ENCODE peak calls at places on chromosome 19, in five cellular contexts. Z is CD4-positive, alpha-beta T cell; T is progenitor cell of endocrine pancreas; U is fibroblast of pulmonary artery; E is DMS53. X is an unnamed sample.

GRCh38 chr19:13778398-13778797 is 4.1 kb downstream of the C19orf53 start:
- DNase-seq in E (no peak), T (no peak), Z (no peak), U (no peak), X (no peak)

GRCh38 chr19:58559275-58560006 is 1.0 kb upstream of the UBE2M start:
- DNase-seq in T (peak; percentile 74), U (peak; percentile 92), E (no peak), Z (peak; percentile 64), X (peak; percentile 94)

GRCh38 chr19:1232652-1233360 is 5.0 kb downstream of the CBARP start:
- DNase-seq in U (peak; percentile 69), E (no peak), Z (no peak), T (no peak), X (peak; percentile 72)

GRCh38 chr19:12833747-12834417 is 497 bp downstream of the RTBDN start:
- DNase-seq in Z (no peak), E (peak; percentile 79), T (peak; percentile 23), U (no peak), X (peak; percentile 12)

GRCh38 chr19:10069046-10069445 is 17.1 kb upstream of the SHFL start:
- DNase-seq in Z (no peak), E (no peak), T (no peak), U (no peak), X (no peak)

GRCh38 chr19:35718345-35719041 is 690 bp downstream of the KMT2B start:
- DNase-seq in Z (peak; percentile 62), U (peak; percentile 8), E (peak; percentile 72), T (no peak), X (peak; percentile 56)

GRCh38 chr19:53849237-53849676 is 18.4 kb upstream of the MYADM start:
- DNase-seq in E (no peak), T (no peak), Z (no peak), U (peak; percentile 94), X (no peak)

GRCh38 chr19:32542477-32543106 is 38.4 kb upstream of the PDCD5 start:
- DNase-seq in Z (no peak), T (no peak), U (no peak), E (no peak), X (no peak)

GRCh38 chr19:3536429-3537100 is 2.4 kb upstream of the TEKTIP1 start:
- DNase-seq in T (no peak), Z (no peak), U (no peak), E (no peak), X (no peak)

GRCh38 chr19:43759515-43759914 is 4.8 kb upstream of the SMG9 start:
- DNase-seq in T (no peak), U (no peak), E (peak; percentile 14), Z (no peak), X (no peak)

GRCh38 chr19:36051236-36051635 is 2.8 kb downstream of the THAP8 start:
- DNase-seq in E (peak; percentile 33), U (no peak), T (no peak), Z (no peak), X (no peak)

GRCh38 chr19:38544569-38545315 is 73.0 kb downstream of the MAP4K1 start:
- DNase-seq in Z (no peak), U (peak; percentile 7), E (no peak), T (no peak), X (no peak)

GRCh38 chr19:48558018-48558684 is 6.2 kb downstream of the SULT2B1 start:
- DNase-seq in U (peak; percentile 31), T (no peak), E (no peak), Z (no peak), X (peak; percentile 75)

GRCh38 chr19:7873304-7874079 is 698 bp downstream of the PRR36 start:
- DNase-seq in T (no peak), U (no peak), E (peak; percentile 58), Z (no peak), X (peak; percentile 16)

GRCh38 chr19:19410553-19411550 is 5.4 kb downstream of the GATAD2A start:
- DNase-seq in U (no peak), T (no peak), Z (no peak), E (no peak), X (no peak)

GRCh38 chr19:40610396-40611064 is 9.4 kb downstream of the LTBP4 start:
- DNase-seq in E (peak; percentile 93), U (no peak), Z (peak; percentile 69), T (no peak), X (peak; percentile 76)

GRCh38 chr19:50659318-50660082 is 10.3 kb downstream of the C19orf81 start:
- DNase-seq in T (no peak), E (no peak), U (no peak), Z (no peak), X (no peak)

GRCh38 chr19:42023121-42023942 is 29.3 kb upstream of the ATP1A3 start:
- DNase-seq in T (no peak), Z (no peak), E (peak; percentile 73), U (peak; percentile 3), X (no peak)

GRCh38 chr19:53898166-53898565 is 10.9 kb upstream of the CACNG7 start:
- DNase-seq in Z (no peak), U (no peak), T (no peak), E (no peak), X (no peak)

GRCh38 chr19:15048128-15048527 is 1.2 kb upstream of the CASP14 start:
- DNase-seq in Z (no peak), U (no peak), E (no peak), T (no peak), X (no peak)